ENCODE peak calls at places on chromosomes 3 and 15, in nine cellular contexts. C is neural crest cell; P is posterior cingulate gyrus; X is left lobe of liver; B is brain microvascular endothelial cell; D is T-helper 17 cell; N is stimulated activated CD4-positive, alpha-beta T cell treated with anti-CD3 and anti-CD28 coated beads, Interleukin-4, amount 100 ng/mL, for 24 hours; K is BJ; T is pancreas. O is an unnamed sample.

GRCh38 chr15:25175789-25176615 is 221.2 kb downstream of the SNRPN start:
- DNase-seq in C (no peak), P (no peak), X (peak), B (no peak), D (peak), N (no peak), K (no peak), T (peak), O (no peak)

GRCh38 chr3:42961633-42962032 is 17.5 kb upstream of the GASK1A start:
- DNase-seq in C (peak), P (no peak), X (no peak), B (peak), D (no peak), N (peak), K (no peak), T (no peak), O (peak)

GRCh38 chr3:127070776-127071175 is 87.9 kb downstream of the PLXNA1 start:
- DNase-seq in C (no peak), P (no peak), X (no peak), B (no peak), D (no peak), N (no peak), K (no peak), T (no peak), O (no peak)

GRCh38 chr3:139112230-139112558 is 67.5 kb upstream of the PRR23C start:
- DNase-seq in C (no peak), P (no peak), X (no peak), B (no peak), D (no peak), N (no peak), K (no peak), T (no peak), O (no peak)

GRCh38 chr15:27336676-27337075 is 365.7 kb downstream of the GABRG3 start:
- DNase-seq in C (no peak), P (no peak), X (no peak), B (no peak), D (no peak), N (no peak), K (no peak), T (no peak), O (peak)

GRCh38 chr3:196341142-196341541 is 3.0 kb upstream of the TM4SF19 start:
- DNase-seq in C (no peak), P (no peak), X (no peak), B (peak), D (no peak), N (no peak), K (no peak), T (no peak), O (peak)

GRCh38 chr3:3110299-3110630 is at the start of gene IL5RA:
- DNase-seq in C (no peak), P (no peak), X (no peak), B (no peak), D (no peak), N (no peak), K (no peak), T (no peak), O (peak)

GRCh38 chr3:143601738-143602480 is 246.4 kb downstream of the SLC9A9 start:
- DNase-seq in C (no peak), P (no peak), X (no peak), B (peak), D (no peak), N (no peak), K (no peak), T (no peak), O (peak)

GRCh38 chr15:83971967-83972366 is 263.6 kb upstream of the GOLGA6L4 start:
- DNase-seq in C (no peak), P (no peak), X (no peak), B (no peak), D (no peak), N (no peak), K (no peak), T (no peak), O (no peak)

O was measured in fibroblast of lung.